ENCODE peak calls at places on chromosome 5, in five cellular contexts. One of them, this sample, is unnamed.

GRCh38 chr5:15702102-15702501 is 202.1 kb downstream of the FBXL7 start:
- DNase-seq in ovary: no peak
- DNase-seq in K562: no peak
- DNase-seq in stomach: no peak
- DNase-seq in A549: peak; percentile 4
- DNase-seq in this sample: no peak

GRCh38 chr5:95794070-95794516 is 28.4 kb downstream of the GLRX start:
- DNase-seq in A549: peak; percentile 76
- DNase-seq in K562: no peak
- DNase-seq in stomach: no peak
- DNase-seq in ovary: no peak
- DNase-seq in this sample: no peak

GRCh38 chr5:62790348-62790747 is 211.7 kb downstream of the LRRC70 start:
- DNase-seq in stomach: no peak
- DNase-seq in ovary: peak; percentile 51
- DNase-seq in A549: no peak
- DNase-seq in K562: no peak
- DNase-seq in this sample: no peak

GRCh38 chr5:127313847-127314473 is 23.4 kb downstream of the MEGF10 start:
- DNase-seq in K562: peak; percentile 72
- DNase-seq in ovary: peak; percentile 29
- DNase-seq in stomach: peak; percentile 71
- DNase-seq in A549: peak; percentile 50
- DNase-seq in this sample: peak; percentile 72

GRCh38 chr5:57163553-57164006 is 10.3 kb upstream of the GPBP1 start:
- DNase-seq in ovary: no peak
- DNase-seq in A549: no peak
- DNase-seq in K562: peak; percentile 27
- DNase-seq in stomach: no peak
- DNase-seq in this sample: no peak

GRCh38 chr5:139593716-139594319 is 32.7 kb downstream of the UBE2D2 start:
- DNase-seq in A549: peak; percentile 65
- DNase-seq in ovary: no peak
- DNase-seq in stomach: no peak
- DNase-seq in K562: no peak
- DNase-seq in this sample: no peak

GRCh38 chr5:100643473-100643872 is 108.3 kb downstream of the FAM174A start:
- DNase-seq in stomach: no peak
- DNase-seq in ovary: no peak
- DNase-seq in K562: no peak
- DNase-seq in A549: no peak
- DNase-seq in this sample: no peak

GRCh38 chr5:43553381-43553780 is 3.5 kb downstream of the PAIP1 start:
- DNase-seq in stomach: no peak
- DNase-seq in ovary: no peak
- DNase-seq in K562: no peak
- DNase-seq in A549: no peak
- DNase-seq in this sample: no peak

GRCh38 chr5:3827624-3828023 is 232.0 kb downstream of the IRX1 start:
- DNase-seq in A549: no peak
- DNase-seq in stomach: no peak
- DNase-seq in ovary: no peak
- DNase-seq in K562: peak; percentile 30
- DNase-seq in this sample: no peak

GRCh38 chr5:139043127-139043905 is 154.9 kb downstream of the SIL1 start:
- DNase-seq in A549: no peak
- DNase-seq in K562: no peak
- DNase-seq in ovary: no peak
- DNase-seq in stomach: no peak
- DNase-seq in this sample: no peak

GRCh38 chr5:177432143-177432904 is 5.8 kb downstream of the GRK6 start:
- DNase-seq in K562: no peak
- DNase-seq in A549: no peak
- DNase-seq in stomach: no peak
- DNase-seq in ovary: no peak
- DNase-seq in this sample: no peak

GRCh38 chr5:177494356-177495195 is 2.8 kb downstream of the PDLIM7 start:
- DNase-seq in A549: peak; percentile 82
- DNase-seq in ovary: peak; percentile 77
- DNase-seq in K562: peak; percentile 66
- DNase-seq in stomach: peak; percentile 47
- DNase-seq in this sample: peak; percentile 51

GRCh38 chr5:96692436-96692835 is 30.3 kb downstream of the CAST start:
- DNase-seq in stomach: no peak
- DNase-seq in A549: peak; percentile 51
- DNase-seq in ovary: no peak
- DNase-seq in K562: no peak
- DNase-seq in this sample: no peak

GRCh38 chr5:32565143-32565542 is 20.2 kb upstream of the SUB1 start:
- DNase-seq in stomach: no peak
- DNase-seq in A549: no peak
- DNase-seq in K562: no peak
- DNase-seq in ovary: no peak
- DNase-seq in this sample: no peak

DNA sequence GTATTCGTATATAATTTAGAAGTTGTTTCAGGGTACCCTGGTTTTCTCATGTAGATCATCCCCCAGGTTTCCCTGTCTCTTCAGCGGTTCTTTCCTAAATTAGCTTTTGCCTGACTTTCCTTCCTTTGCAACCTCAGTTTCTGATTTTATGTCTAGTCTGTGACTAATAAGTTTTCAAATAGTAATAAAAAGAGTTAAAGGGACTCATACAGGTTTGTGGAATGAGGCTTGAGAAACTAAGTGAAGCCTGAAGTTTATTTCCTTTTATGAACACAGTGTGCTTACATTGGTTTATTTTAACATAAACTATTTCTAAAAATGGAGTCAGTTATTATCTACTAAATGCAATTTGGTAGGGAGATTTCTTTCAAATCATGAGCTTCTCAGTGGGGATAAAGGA is 96.8 kb downstream of the TRIO start:
- DNase-seq in K562: no peak
- DNase-seq in ovary: no peak
- DNase-seq in stomach: no peak
- DNase-seq in A549: no peak
- DNase-seq in this sample: no peak
- H3K4me1 ChIP-seq in K562: no peaks in the 10 kb centered on the region
- H3K4me1 ChIP-seq in ovary: peaks cover 8% of the 10 kb centered on the region
- H3K4me1 ChIP-seq in stomach: no peaks in the 10 kb centered on the region
- H3K4me1 ChIP-seq in A549: peaks cover 77% of the 10 kb centered on the region
- H3K4me1 ChIP-seq in this sample: peaks cover 21% of the 10 kb centered on the region

DNA sequence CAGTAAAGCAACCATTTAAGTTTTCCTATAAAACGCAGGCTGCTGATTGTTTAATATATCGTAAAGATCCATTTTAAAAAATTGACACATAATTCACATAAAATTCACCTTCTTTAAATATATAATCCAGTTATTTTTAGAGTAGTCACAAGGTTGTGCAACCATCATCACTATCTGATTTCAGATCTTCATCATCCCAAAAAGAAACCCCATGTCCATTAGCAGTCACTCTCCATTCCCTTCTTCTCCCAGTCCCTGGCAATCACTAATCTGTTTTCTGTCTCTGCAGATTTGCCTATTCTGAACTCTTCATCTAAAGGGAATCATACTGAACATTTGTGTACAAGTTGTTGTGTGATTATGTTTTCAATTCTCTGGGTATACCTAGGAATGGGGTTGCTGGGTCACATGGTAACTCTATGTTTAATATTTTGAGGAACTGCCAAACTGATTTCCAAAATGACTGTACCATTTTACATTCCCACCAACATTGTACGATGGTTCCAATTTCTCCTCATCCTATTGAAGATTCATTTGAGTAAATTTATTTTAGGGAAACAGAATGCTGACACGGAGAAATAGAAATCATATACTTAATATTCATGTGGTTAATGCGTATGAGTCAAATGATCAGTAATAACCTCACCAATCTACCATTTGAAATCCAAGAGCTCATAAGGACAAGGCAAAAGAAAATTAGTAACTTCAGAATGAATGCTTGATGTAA is 57.8 kb upstream of the PLPP1 start:
- DNase-seq in ovary: no peak
- DNase-seq in A549: no peak
- DNase-seq in K562: no peak
- DNase-seq in stomach: no peak
- DNase-seq in this sample: no peak
- H3K27ac ChIP-seq in ovary: no peak overlapping the region
- H3K27ac ChIP-seq in A549: peak overlapping the region; percentile 38
- H3K27ac ChIP-seq in K562: no peak overlapping the region
- H3K27ac ChIP-seq in stomach: no peak overlapping the region
- H3K27ac ChIP-seq in this sample: no peak overlapping the region

GRCh38 chr5:18095061-18095460 is 460.8 kb downstream of the TAF11L14 start:
- DNase-seq in ovary: no peak
- DNase-seq in A549: no peak
- DNase-seq in K562: no peak
- DNase-seq in stomach: no peak
- DNase-seq in this sample: no peak
- TF ChIP-seq EP300 in ovary: no peak
- TF ChIP-seq EP300 in A549: no peak
- TF ChIP-seq EP300 in K562: no peak
- TF ChIP-seq EP300 in stomach: no peak
- TF ChIP-seq EP300 in this sample: no peak

GRCh38 chr5:149154629-149155028 is 13.3 kb downstream of the ABLIM3 start:
- DNase-seq in K562: no peak
- DNase-seq in A549: no peak
- DNase-seq in ovary: no peak
- DNase-seq in stomach: no peak
- DNase-seq in this sample: no peak
- H3K4me1 ChIP-seq in K562: peaks cover 31% of the 10 kb centered on the region
- H3K4me1 ChIP-seq in A549: peaks cover 23% of the 10 kb centered on the region
- H3K4me1 ChIP-seq in ovary: no peaks in the 10 kb centered on the region
- H3K4me1 ChIP-seq in stomach: peaks cover 19% of the 10 kb centered on the region
- H3K4me1 ChIP-seq in this sample: no peaks in the 10 kb centered on the region

DNA sequence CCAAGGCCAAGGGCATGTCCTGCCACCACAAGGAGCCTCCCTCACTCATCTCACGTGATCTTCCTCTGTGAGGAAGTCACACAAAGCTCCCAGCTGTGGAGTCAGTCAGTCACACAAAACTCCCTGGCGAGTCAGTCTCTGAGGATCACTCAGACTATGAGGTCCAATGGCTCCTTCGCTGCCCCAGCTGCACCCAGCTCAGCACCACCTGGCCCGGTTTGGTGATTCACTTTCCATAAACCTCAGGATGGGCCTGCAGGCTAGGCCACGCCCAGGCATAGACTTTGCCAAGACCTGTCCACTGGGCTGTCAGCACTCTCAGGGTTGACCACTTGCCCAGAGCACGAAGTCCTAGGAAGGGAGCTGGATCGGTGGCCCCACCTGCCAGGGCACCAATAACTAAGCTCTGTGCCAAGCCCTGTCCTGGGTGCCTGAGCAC is 233.8 kb downstream of the HSPA4 start:
- DNase-seq in stomach: peak; percentile 41
- DNase-seq in K562: no peak
- DNase-seq in A549: peak; percentile 53
- DNase-seq in ovary: no peak
- DNase-seq in this sample: peak; percentile 26
- H3K27ac ChIP-seq in stomach: no peak overlapping the region
- H3K27ac ChIP-seq in K562: no peak overlapping the region
- H3K27ac ChIP-seq in A549: peak overlapping the region; percentile 8
- H3K27ac ChIP-seq in ovary: no peak overlapping the region
- H3K27ac ChIP-seq in this sample: no peak overlapping the region

DNA sequence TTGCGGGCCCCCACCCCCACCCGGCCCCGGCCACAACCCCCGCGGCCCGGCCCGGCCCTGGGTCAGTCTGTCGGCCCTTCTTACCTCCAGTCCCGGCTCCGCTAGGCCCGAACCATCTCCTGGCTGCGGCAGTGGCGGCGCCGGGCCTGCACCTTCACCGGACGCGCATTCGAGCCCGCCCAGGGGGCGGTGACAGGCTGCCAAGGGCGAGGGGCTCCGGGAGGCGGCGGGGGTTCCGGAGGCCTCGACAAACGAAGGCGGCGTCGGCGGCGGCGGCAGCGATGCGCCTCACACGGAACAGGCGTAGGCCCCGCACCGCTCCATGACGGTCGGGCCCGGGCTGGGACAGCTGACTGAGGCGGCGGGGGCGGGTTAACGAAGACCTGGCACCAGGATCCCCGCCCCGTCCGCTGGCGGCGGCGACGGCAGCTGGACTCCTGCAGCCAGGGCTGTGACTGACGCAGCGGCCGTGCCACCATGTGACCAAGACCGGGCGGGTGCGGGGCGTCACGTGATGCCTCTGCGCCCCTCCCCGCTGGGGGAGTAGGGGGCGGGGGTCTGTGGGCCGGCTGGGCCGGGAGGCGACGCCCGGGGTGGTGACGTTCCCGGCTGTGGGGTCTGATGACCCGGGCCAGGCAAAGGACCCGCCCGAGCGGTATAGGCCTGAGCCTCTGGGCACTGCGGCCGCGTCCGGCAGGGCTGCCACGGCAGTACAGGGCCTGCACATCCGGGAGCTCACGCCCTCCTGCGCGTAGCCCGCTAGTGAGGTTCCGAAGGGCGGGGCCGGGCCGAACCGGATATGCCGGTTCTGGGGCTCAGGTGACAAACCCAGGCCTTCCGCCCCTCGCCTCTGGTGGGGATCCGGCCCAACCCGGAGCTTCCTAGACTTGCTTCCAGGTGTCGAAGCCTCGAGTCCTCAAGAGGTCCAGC is at the start of gene AFF4:
- DNase-seq in ovary: peak; percentile 97
- DNase-seq in A549: peak; percentile 97
- DNase-seq in stomach: peak; percentile 97
- DNase-seq in K562: peak; percentile 94
- DNase-seq in this sample: peak; percentile 97
- TF ChIP-seq EP300 in ovary: no peak
- TF ChIP-seq EP300 in A549: no peak
- TF ChIP-seq EP300 in stomach: no peak
- TF ChIP-seq EP300 in K562: peak; percentile 28
- TF ChIP-seq EP300 in this sample: peak; percentile 33